ENCODE peak calls at places on chromosomes 2 and 18, in five cellular contexts. T is C1 segment of cervical spinal cord, F is iPS-NIHi11, V is epithelial cell of prostate, B is HEK293T. A is an unnamed sample.

GRCh38 chr2:209459359-209459758 is 35.5 kb downstream of the MAP2 start:
- DNase-seq in F (no peak), V (no peak), T (no peak), B (no peak), A (no peak)

GRCh38 chr2:218959141-218959731 is at the start of gene CDK5R2:
- DNase-seq in T (peak; percentile 19), B (peak; percentile 99), V (peak; percentile 36), F (peak; percentile 99), A (peak; percentile 34)

GRCh38 chr2:232525796-232526195 is at the start of gene CHRND:
- DNase-seq in F (peak; percentile 77), T (no peak), V (no peak), B (no peak), A (no peak)

GRCh38 chr2:37802106-37802791 is 122.8 kb upstream of the RMDN2 start:
- DNase-seq in F (no peak), T (no peak), B (no peak), V (no peak), A (no peak)

GRCh38 chr2:137380610-137381009 is 583.7 kb upstream of the HNMT start:
- DNase-seq in T (no peak), B (no peak), F (no peak), V (peak; percentile 75), A (peak; percentile 27)

GRCh38 chr2:12824304-12824761 is 107.6 kb downstream of the TRIB2 start:
- DNase-seq in B (no peak), F (peak; percentile 23), V (no peak), T (no peak), A (peak; percentile 62)

GRCh38 chr2:108911807-108912628 is 77.0 kb downstream of the EDAR start:
- DNase-seq in V (no peak), T (no peak), F (no peak), B (no peak), A (no peak)

GRCh38 chr18:26511339-26512071 is 36.8 kb downstream of the KCTD1 start:
- DNase-seq in T (no peak), V (no peak), B (peak; percentile 61), F (no peak), A (no peak)

GRCh38 chr2:233072838-233073237 is 12.7 kb downstream of the INPP5D start:
- DNase-seq in B (no peak), F (no peak), V (no peak), T (no peak), A (no peak)

GRCh38 chr2:182077451-182078142 is 91.9 kb downstream of the PPP1R1C start:
- DNase-seq in B (peak; percentile 48), T (no peak), V (peak; percentile 59), F (peak; percentile 20), A (peak; percentile 74)

GRCh38 chr2:163401481-163401880 is 334.3 kb downstream of the FIGN start:
- DNase-seq in B (no peak), V (no peak), F (no peak), T (no peak), A (peak; percentile 48)

GRCh38 chr18:78241535-78242306 is 737.9 kb upstream of the SALL3 start:
- DNase-seq in B (no peak), T (no peak), F (no peak), V (no peak), A (no peak)

GRCh38 chr2:141770511-141770910 is 360.3 kb downstream of the LRP1B start:
- DNase-seq in B (no peak), T (no peak), V (no peak), F (no peak), A (no peak)

GRCh38 chr18:23115683-23116096 is 19.6 kb upstream of the CABLES1 start:
- DNase-seq in F (no peak), V (peak; percentile 97), B (no peak), T (no peak), A (peak; percentile 93)

GRCh38 chr2:36607947-36608346 is 10.0 kb upstream of the FEZ2 start:
- DNase-seq in T (no peak), F (no peak), V (no peak), B (no peak), A (no peak)

GRCh38 chr2:122148128-122148792 is 392.8 kb downstream of the TSN start:
- DNase-seq in V (no peak), F (no peak), B (no peak), T (no peak), A (no peak)

GRCh38 chr2:47076586-47077441 is 78.3 kb downstream of the STPG4 start:
- DNase-seq in F (peak; percentile 74), B (no peak), V (peak; percentile 14), T (no peak), A (peak; percentile 99)

GRCh38 chr18:70132999-70133398 is 72.5 kb downstream of the RTTN start:
- DNase-seq in B (no peak), F (no peak), T (no peak), V (peak; percentile 8), A (peak; percentile 45)

GRCh38 chr2:191115391-191115790 is 35.4 kb downstream of the STAT4 start:
- DNase-seq in B (no peak), T (no peak), F (no peak), V (peak; percentile 73), A (peak; percentile 80)

GRCh38 chr2:128347701-128348504 is 29.2 kb upstream of the HS6ST1 start:
- DNase-seq in B (no peak), T (peak; percentile 64), F (peak; percentile 74), V (no peak), A (no peak)